ENCODE peak calls at places on chromosomes 11 and 22, in six cellular contexts. One of them, this sample, is unnamed.

GRCh38 chr11:73875380-73875779 is 1.3 kb downstream of the COA4 start:
- DNase-seq in astrocyte of the cerebellum: no peak
- DNase-seq in GM06990: no peak
- DNase-seq in naive thymus-derived CD4-positive, alpha-beta T cell: no peak
- DNase-seq in erythroblast: no peak
- DNase-seq in activated naive CD4-positive, alpha-beta T cell treated with Interleukin-2 at 50 U/mL for 16 hours: no peak
- DNase-seq in this sample: no peak

GRCh38 chr11:35190804-35191348 is 51.9 kb downstream of the CD44 start:
- DNase-seq in activated naive CD4-positive, alpha-beta T cell treated with Interleukin-2 at 50 U/mL for 16 hours: no peak
- DNase-seq in naive thymus-derived CD4-positive, alpha-beta T cell: no peak
- DNase-seq in GM06990: no peak
- DNase-seq in erythroblast: no peak
- DNase-seq in astrocyte of the cerebellum: no peak
- DNase-seq in this sample: no peak

GRCh38 chr11:57213282-57214086 is 23.6 kb downstream of the APLNR start:
- DNase-seq in naive thymus-derived CD4-positive, alpha-beta T cell: no peak
- DNase-seq in erythroblast: no peak
- DNase-seq in activated naive CD4-positive, alpha-beta T cell treated with Interleukin-2 at 50 U/mL for 16 hours: no peak
- DNase-seq in astrocyte of the cerebellum: peak
- DNase-seq in GM06990: no peak
- DNase-seq in this sample: no peak

GRCh38 chr11:75598264-75598663 is 36.2 kb downstream of the SERPINH1 start:
- DNase-seq in activated naive CD4-positive, alpha-beta T cell treated with Interleukin-2 at 50 U/mL for 16 hours: no peak
- DNase-seq in erythroblast: no peak
- DNase-seq in naive thymus-derived CD4-positive, alpha-beta T cell: no peak
- DNase-seq in astrocyte of the cerebellum: no peak
- DNase-seq in GM06990: no peak
- DNase-seq in this sample: no peak

GRCh38 chr22:23386245-23386631 is 193.9 kb downstream of the IGLL1 start:
- DNase-seq in naive thymus-derived CD4-positive, alpha-beta T cell: no peak
- DNase-seq in astrocyte of the cerebellum: no peak
- DNase-seq in GM06990: no peak
- DNase-seq in activated naive CD4-positive, alpha-beta T cell treated with Interleukin-2 at 50 U/mL for 16 hours: no peak
- DNase-seq in erythroblast: no peak
- DNase-seq in this sample: no peak

GRCh38 chr22:50169774-50170341 is 673 bp upstream of the PANX2 start:
- DNase-seq in activated naive CD4-positive, alpha-beta T cell treated with Interleukin-2 at 50 U/mL for 16 hours: peak
- DNase-seq in erythroblast: peak
- DNase-seq in astrocyte of the cerebellum: no peak
- DNase-seq in naive thymus-derived CD4-positive, alpha-beta T cell: no peak
- DNase-seq in GM06990: peak
- DNase-seq in this sample: peak

GRCh38 chr11:117083011-117083940 is 15.0 kb downstream of the SIK3 start:
- DNase-seq in naive thymus-derived CD4-positive, alpha-beta T cell: no peak
- DNase-seq in astrocyte of the cerebellum: no peak
- DNase-seq in erythroblast: no peak
- DNase-seq in activated naive CD4-positive, alpha-beta T cell treated with Interleukin-2 at 50 U/mL for 16 hours: no peak
- DNase-seq in GM06990: no peak
- DNase-seq in this sample: no peak

GRCh38 chr11:69272961-69273461 is 20.9 kb upstream of the MYEOV start:
- DNase-seq in activated naive CD4-positive, alpha-beta T cell treated with Interleukin-2 at 50 U/mL for 16 hours: no peak
- DNase-seq in naive thymus-derived CD4-positive, alpha-beta T cell: no peak
- DNase-seq in GM06990: no peak
- DNase-seq in erythroblast: no peak
- DNase-seq in astrocyte of the cerebellum: no peak
- DNase-seq in this sample: no peak

GRCh38 chr22:45083659-45084305 is 74.0 kb upstream of the PHF21B start:
- DNase-seq in astrocyte of the cerebellum: peak
- DNase-seq in activated naive CD4-positive, alpha-beta T cell treated with Interleukin-2 at 50 U/mL for 16 hours: peak
- DNase-seq in erythroblast: no peak
- DNase-seq in naive thymus-derived CD4-positive, alpha-beta T cell: no peak
- DNase-seq in GM06990: no peak
- DNase-seq in this sample: peak

GRCh38 chr11:126415669-126416420 is 60.4 kb downstream of the ST3GAL4 start:
- DNase-seq in naive thymus-derived CD4-positive, alpha-beta T cell: no peak
- DNase-seq in astrocyte of the cerebellum: no peak
- DNase-seq in erythroblast: no peak
- DNase-seq in activated naive CD4-positive, alpha-beta T cell treated with Interleukin-2 at 50 U/mL for 16 hours: no peak
- DNase-seq in GM06990: no peak
- DNase-seq in this sample: no peak

GRCh38 chr11:118211006-118211405 is 13.8 kb downstream of the JAML start:
- DNase-seq in naive thymus-derived CD4-positive, alpha-beta T cell: no peak
- DNase-seq in astrocyte of the cerebellum: no peak
- DNase-seq in GM06990: no peak
- DNase-seq in erythroblast: no peak
- DNase-seq in activated naive CD4-positive, alpha-beta T cell treated with Interleukin-2 at 50 U/mL for 16 hours: no peak
- DNase-seq in this sample: no peak

GRCh38 chr22:47292546-47293320 is 530.3 kb downstream of the TBC1D22A start:
- DNase-seq in GM06990: no peak
- DNase-seq in naive thymus-derived CD4-positive, alpha-beta T cell: no peak
- DNase-seq in astrocyte of the cerebellum: no peak
- DNase-seq in activated naive CD4-positive, alpha-beta T cell treated with Interleukin-2 at 50 U/mL for 16 hours: no peak
- DNase-seq in erythroblast: no peak
- DNase-seq in this sample: no peak

GRCh38 chr11:3201677-3202181 is 16.9 kb downstream of the MRGPRG start:
- DNase-seq in activated naive CD4-positive, alpha-beta T cell treated with Interleukin-2 at 50 U/mL for 16 hours: no peak
- DNase-seq in GM06990: no peak
- DNase-seq in astrocyte of the cerebellum: no peak
- DNase-seq in naive thymus-derived CD4-positive, alpha-beta T cell: no peak
- DNase-seq in erythroblast: no peak
- DNase-seq in this sample: no peak

GRCh38 chr11:128476729-128477128 is 110.6 kb downstream of the ETS1 start:
- DNase-seq in GM06990: no peak
- DNase-seq in erythroblast: peak
- DNase-seq in astrocyte of the cerebellum: no peak
- DNase-seq in naive thymus-derived CD4-positive, alpha-beta T cell: peak
- DNase-seq in activated naive CD4-positive, alpha-beta T cell treated with Interleukin-2 at 50 U/mL for 16 hours: peak
- DNase-seq in this sample: peak

GRCh38 chr11:121340010-121340580 is 47.5 kb downstream of the SC5D start:
- DNase-seq in GM06990: peak
- DNase-seq in activated naive CD4-positive, alpha-beta T cell treated with Interleukin-2 at 50 U/mL for 16 hours: no peak
- DNase-seq in astrocyte of the cerebellum: no peak
- DNase-seq in erythroblast: no peak
- DNase-seq in naive thymus-derived CD4-positive, alpha-beta T cell: no peak
- DNase-seq in this sample: no peak

This sample was measured in activated CD4-positive, alpha-beta memory T cell treated with anti-CD3 and anti-CD28 coated beads for 36 hours.